ENCODE peak calls at places on chromosomes 4 and X, in four cellular contexts. H, E, W and B are unnamed samples.

GRCh38 chr4:134668237-134668636 is 466.6 kb upstream of the PABPC4L start:
- DNase-seq in H (no peak), E (no peak), W (peak), B (peak)

GRCh38 chrX:126509917-126510316 is 42.7 kb downstream of the DCAF12L1 start:
- DNase-seq in H (no peak), E (no peak), W (no peak), B (no peak)

GRCh38 chrX:110287605-110288004 is 30.3 kb downstream of the AMMECR1 start:
- DNase-seq in H (no peak), E (no peak), W (no peak), B (no peak)

GRCh38 chr4:19850909-19851308 is 400.8 kb upstream of the SLIT2 start:
- DNase-seq in H (no peak), E (no peak), W (peak), B (no peak)

GRCh38 chr4:71663780-71664179 is 120.1 kb downstream of the GC start:
- DNase-seq in H (no peak), E (no peak), W (no peak), B (peak)

GRCh38 chr4:102569200-102569599 is 68.0 kb downstream of the NFKB1 start:
- DNase-seq in H (no peak), E (no peak), W (no peak), B (no peak)

GRCh38 chr4:86306816-86307215 is 53.0 kb downstream of the MAPK10 start:
- DNase-seq in H (no peak), E (no peak), W (no peak), B (no peak)

GRCh38 chrX:25012793-25013592 is 2.8 kb downstream of the ARX start:
- DNase-seq in H (peak), E (no peak), W (no peak), B (peak)

GRCh38 chrX:70033348-70033747 is 16.4 kb downstream of the AWAT2 start:
- DNase-seq in H (peak), E (peak), W (peak), B (peak)

GRCh38 chr4:189802884-189803283 is 137.8 kb upstream of the FRG1 start:
- DNase-seq in H (peak), E (no peak), W (no peak), B (no peak)

GRCh38 chrX:80876877-80877276 is 67.2 kb upstream of the BRWD3 start:
- DNase-seq in H (peak), E (peak), W (peak), B (no peak)

GRCh38 chrX:633655-634305 is 3.2 kb downstream of the SHOX start:
- DNase-seq in H (no peak), E (no peak), W (no peak), B (no peak)
- TF ChIP-seq JUND in H (no peak), E (no peak), W (no peak), B (no peak)

GRCh38 chr4:57544811-57545654 is 434.8 kb upstream of the IGFBP7 start:
- DNase-seq in H (no peak), E (no peak), W (no peak), B (no peak)
- TF ChIP-seq JUND in H (no peak), E (no peak), W (no peak), B (no peak)

GRCh38 chr4:26782830-26783202 is 77.8 kb upstream of the STIM2 start:
- DNase-seq in H (no peak), E (no peak), W (no peak), B (no peak)

GRCh38 chr4:26782168-26782829 is 78.3 kb upstream of the STIM2 start:
- DNase-seq in H (peak), E (peak), W (no peak), B (no peak)

GRCh38 chr4:26779224-26779623 is 81.4 kb upstream of the STIM2 start:
- DNase-seq in H (no peak), E (no peak), W (no peak), B (no peak)

GRCh38 chr4:26779674-26780073 is 81.0 kb upstream of the STIM2 start:
- DNase-seq in H (no peak), E (no peak), W (peak), B (no peak)

GRCh38 chr4:26780524-26780923 is 80.1 kb upstream of the STIM2 start:
- DNase-seq in H (no peak), E (no peak), W (no peak), B (no peak)
- TF ChIP-seq JUND in H (no peak), E (no peak), W (no peak), B (no peak)

DNA sequence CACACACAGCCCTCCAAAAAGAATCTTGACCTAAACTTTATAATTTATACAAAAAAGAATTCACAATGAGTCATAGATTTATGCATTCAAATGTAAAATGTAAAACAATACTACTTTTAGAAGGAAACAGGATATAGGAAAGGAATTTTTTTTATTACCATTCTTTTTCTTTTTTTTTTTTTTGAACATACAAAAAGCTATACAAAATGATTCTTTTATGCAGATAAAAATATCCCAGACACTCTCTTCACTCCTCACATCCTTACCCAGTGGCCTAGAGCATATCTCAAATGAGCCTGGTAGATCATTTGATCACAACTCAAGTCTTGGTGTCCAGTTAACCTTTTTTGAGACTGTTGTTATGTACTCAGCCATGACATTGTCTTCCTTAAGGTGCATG is 307.3 kb upstream of the KLF3 start:
- DNase-seq in H (no peak), E (no peak), W (no peak), B (no peak)
- TF ChIP-seq JUND in H (no peak), E (no peak), W (no peak), B (no peak)

DNA sequence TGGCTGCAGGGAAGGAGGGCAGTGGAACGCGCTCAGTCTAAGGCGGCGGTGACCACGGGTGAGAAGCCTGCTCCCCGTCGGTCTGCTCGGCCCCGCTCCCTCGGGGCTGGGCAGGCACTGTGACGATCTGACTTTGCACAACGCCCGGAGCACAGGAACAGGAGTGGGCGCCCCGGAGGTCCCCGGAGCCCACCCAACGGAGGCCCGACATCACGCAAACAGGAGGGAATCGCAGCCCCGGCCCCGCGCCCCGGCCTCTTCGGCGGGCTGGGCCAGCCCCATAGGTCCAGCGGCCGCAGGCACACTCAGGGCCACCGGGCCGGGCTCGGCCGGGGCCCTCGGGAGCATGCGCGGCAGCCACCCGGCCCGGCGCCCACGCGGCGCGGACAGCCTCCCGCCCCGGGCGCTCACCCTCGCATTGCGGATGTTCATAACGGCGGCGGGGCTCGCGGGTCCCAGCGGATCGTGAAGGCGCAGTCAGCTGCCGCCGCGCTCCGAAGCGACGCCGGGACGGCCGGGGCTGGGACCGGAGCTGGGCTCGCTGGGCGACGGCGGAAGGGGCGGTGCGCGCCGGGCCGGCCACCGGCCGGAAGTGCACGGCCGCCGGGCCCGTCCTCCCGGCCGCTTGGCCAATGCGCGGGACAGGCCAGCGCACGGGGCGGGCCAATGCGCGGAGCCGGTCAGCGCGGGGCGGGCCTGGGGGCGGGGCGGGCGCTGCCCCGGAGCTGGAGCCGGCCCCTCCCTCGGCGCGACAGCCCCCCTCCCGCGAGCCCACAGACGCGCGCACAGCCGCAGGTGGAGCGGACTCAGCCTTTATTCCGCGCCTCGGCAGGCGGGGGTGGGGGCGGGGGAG is at the start of gene NAA10:
- DNase-seq in H (peak), E (peak), W (no peak), B (peak)
- TF ChIP-seq JUND in H (no peak), E (no peak), W (no peak), B (no peak)